ENCODE peak calls at places on chromosomes 13 and 19, in nine cellular contexts. R is cardiac fibroblast, T is dorsolateral prefrontal cortex, S is ascending aorta, X is fibroblast of pulmonary artery, C is H9, M is HFFc6, G is A549, B is activated B cell treated with CpG ODN at 0.5 μM for 24 hours. F is an unnamed sample.

GRCh38 chr13:32537580-32538233 is 888 bp downstream of the N4BP2L2 start:
- DNase-seq in R (peak; percentile 22), T (peak; percentile 13), S (no peak), X (peak; percentile 19), C (peak; percentile 29), M (no peak), G (no peak), B (peak; percentile 25), F (peak; percentile 37)

GRCh38 chr13:23447927-23448326 is 14.4 kb upstream of the SACS start:
- DNase-seq in R (peak; percentile 66), T (no peak), S (no peak), X (peak; percentile 81), C (no peak), M (peak; percentile 44), G (no peak), B (no peak), F (no peak)

GRCh38 chr13:23825179-23825578 is 64.0 kb downstream of the MIPEP start:
- DNase-seq in R (no peak), T (no peak), S (no peak), X (no peak), C (no peak), M (no peak), G (no peak), B (no peak), F (no peak)

GRCh38 chr13:65638572-65639168 is 1591.5 kb downstream of the PCDH9 start:
- DNase-seq in R (peak; percentile 80), T (no peak), S (no peak), X (peak; percentile 79), C (no peak), M (peak; percentile 45), G (peak; percentile 0), B (no peak), F (peak; percentile 12)

GRCh38 chr19:43651758-43652545 is 12.3 kb upstream of the CADM4 start:
- DNase-seq in R (peak; percentile 69), T (peak; percentile 74), S (no peak), X (peak; percentile 77), C (peak; percentile 70), M (peak; percentile 51), G (peak; percentile 80), B (no peak), F (peak; percentile 58)

GRCh38 chr13:44300895-44301638 is 72.6 kb upstream of the SERP2 start:
- DNase-seq in R (peak; percentile 90), T (no peak), S (peak; percentile 85), X (peak; percentile 88), C (no peak), M (peak; percentile 52), G (peak; percentile 61), B (no peak), F (no peak)

GRCh38 chr13:109394311-109394988 is 391.9 kb downstream of the IRS2 start:
- DNase-seq in R (peak; percentile 46), T (no peak), S (no peak), X (no peak), C (no peak), M (no peak), G (no peak), B (no peak), F (no peak)

GRCh38 chr13:86830046-86830445 is 841.1 kb upstream of the SLITRK5 start:
- DNase-seq in R (no peak), T (no peak), S (no peak), X (no peak), C (no peak), M (no peak), G (no peak), B (no peak), F (no peak)

GRCh38 chr13:23628250-23628649 is 58.0 kb downstream of the TNFRSF19 start:
- DNase-seq in R (no peak), T (no peak), S (no peak), X (no peak), C (no peak), M (no peak), G (no peak), B (no peak), F (no peak)

GRCh38 chr19:41939861-41940442 is 11.7 kb upstream of the ERFL start:
- DNase-seq in R (no peak), T (no peak), S (no peak), X (no peak), C (no peak), M (no peak), G (peak; percentile 78), B (peak; percentile 50), F (peak; percentile 82)

GRCh38 chr13:58946274-58946673 is 1217.5 kb downstream of the DIAPH3 start:
- DNase-seq in R (no peak), T (no peak), S (no peak), X (no peak), C (no peak), M (no peak), G (no peak), B (no peak), F (no peak)

GRCh38 chr13:19818223-19818842 is 35.6 kb upstream of the PSPC1 start:
- DNase-seq in R (no peak), T (no peak), S (no peak), X (peak; percentile 42), C (peak; percentile 94), M (no peak), G (peak; percentile 7), B (peak; percentile 17), F (peak; percentile 79)

GRCh38 chr13:33797622-33798021 is 20.3 kb upstream of the RFC3 start:
- DNase-seq in R (peak; percentile 21), T (no peak), S (no peak), X (peak; percentile 13), C (no peak), M (no peak), G (no peak), B (no peak), F (no peak)

GRCh38 chr13:40480915-40481525 is 185.4 kb downstream of the FOXO1 start:
- DNase-seq in R (no peak), T (no peak), S (no peak), X (no peak), C (no peak), M (no peak), G (no peak), B (no peak), F (no peak)

GRCh38 chr13:37023871-37024270 is 23.3 kb downstream of the EXOSC8 start:
- DNase-seq in R (peak; percentile 56), T (no peak), S (no peak), X (no peak), C (no peak), M (peak; percentile 37), G (no peak), B (no peak), F (no peak)

DNA sequence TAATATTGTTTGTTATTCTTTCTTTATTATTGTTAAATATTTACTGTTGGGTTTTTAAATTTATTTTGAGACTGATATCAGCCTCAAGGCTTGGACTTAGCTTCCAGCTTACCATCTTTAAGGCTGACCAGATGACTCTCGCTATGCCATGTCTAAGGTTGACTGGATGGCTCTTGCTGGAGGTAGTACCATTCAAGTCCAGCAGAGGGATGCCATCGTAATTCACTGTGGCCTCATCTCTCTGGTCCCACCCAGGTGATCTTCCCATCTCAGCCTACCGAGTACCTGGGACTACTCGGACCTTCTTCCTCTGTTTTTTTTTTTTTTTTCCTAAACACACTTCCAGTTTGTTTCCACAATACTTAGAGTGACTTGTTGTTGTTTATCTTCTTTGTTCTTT is 41.7 kb upstream of the ZNF91 start:
- DNase-seq in R (no peak), T (no peak), S (no peak), X (no peak), C (peak; percentile 28), M (no peak), G (peak; percentile 10), B (no peak), F (no peak)
- TF ChIP-seq CTCF in R (peak; percentile 37), T (no peak), S (no peak), X (peak; percentile 21), C (no peak), M (no peak), G (no peak), B (no peak), F (no peak)

DNA sequence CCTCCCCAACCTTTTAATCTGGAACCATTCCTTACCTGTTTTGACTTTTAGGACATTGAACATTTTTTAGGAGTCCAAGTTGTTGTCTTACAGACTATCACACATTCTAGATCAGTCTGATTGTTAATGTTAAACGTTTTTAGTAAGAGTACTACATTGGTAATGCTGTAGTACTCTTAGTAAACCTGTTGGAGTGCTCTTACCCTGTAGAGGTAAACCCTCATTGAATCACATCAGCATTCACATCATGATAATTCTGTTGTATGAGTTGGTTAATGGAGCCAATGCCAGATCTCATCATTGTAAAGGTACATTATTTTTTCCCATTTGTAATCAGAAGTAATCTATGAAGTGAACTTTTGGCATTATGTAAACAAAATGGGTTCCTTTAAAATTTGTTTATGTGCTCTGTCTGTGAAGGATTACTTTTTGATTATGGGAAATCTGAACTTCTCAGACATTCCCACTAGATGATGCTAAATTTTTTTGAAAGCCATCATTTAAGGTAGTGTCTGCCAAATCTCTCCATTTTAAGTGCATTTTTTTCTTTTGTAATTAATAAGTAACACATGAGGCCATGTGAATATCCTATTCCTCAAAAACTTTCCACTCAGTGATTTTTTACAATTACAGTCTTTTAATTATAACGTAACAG is 55.2 kb downstream of the VWA8 start:
- DNase-seq in R (peak; percentile 55), T (no peak), S (no peak), X (peak; percentile 59), C (no peak), M (peak; percentile 51), G (peak; percentile 25), B (no peak), F (no peak)
- TF ChIP-seq CTCF in R (peak; percentile 73), T (peak; percentile 15), S (peak; percentile 19), X (peak; percentile 67), C (peak; percentile 73), M (peak; percentile 78), G (peak; percentile 31), B (peak; percentile 30), F (peak; percentile 43)

GRCh38 chr19:5799247-5800241 is 5.3 kb upstream of the NRTN start:
- DNase-seq in R (no peak), T (no peak), S (no peak), X (no peak), C (no peak), M (no peak), G (no peak), B (no peak), F (no peak)
- TF ChIP-seq CTCF in R (no peak), T (no peak), S (no peak), X (no peak), C (no peak), M (no peak), G (no peak), B (no peak), F (no peak)

GRCh38 chr19:49058592-49058991 is 1.0 kb upstream of the CGB7 start:
- DNase-seq in R (no peak), T (no peak), S (no peak), X (no peak), C (peak; percentile 62), M (no peak), G (no peak), B (no peak), F (no peak)

GRCh38 chr19:49057636-49058234 is at the start of gene CGB7:
- DNase-seq in R (peak; percentile 54), T (no peak), S (peak; percentile 74), X (peak; percentile 47), C (peak; percentile 83), M (peak; percentile 39), G (peak; percentile 77), B (peak; percentile 37), F (peak; percentile 89)

GRCh38 chr19:49061000-49061399 is 3.5 kb upstream of the CGB7 start:
- DNase-seq in R (no peak), T (no peak), S (no peak), X (no peak), C (no peak), M (no peak), G (no peak), B (no peak), F (no peak)

GRCh38 chr19:49059056-49059455 is 1.5 kb upstream of the CGB7 start:
- DNase-seq in R (no peak), T (no peak), S (no peak), X (no peak), C (no peak), M (no peak), G (no peak), B (no peak), F (no peak)

GRCh38 chr19:49056101-49056901 is 1.2 kb downstream of the CGB7 start:
- DNase-seq in R (peak; percentile 38), T (no peak), S (peak; percentile 72), X (peak; percentile 31), C (peak; percentile 79), M (no peak), G (peak; percentile 92), B (peak; percentile 72), F (peak; percentile 83)
- TF ChIP-seq CTCF in R (peak; percentile 19), T (peak; percentile 29), S (no peak), X (peak; percentile 18), C (peak; percentile 45), M (peak; percentile 67), G (peak; percentile 15), B (no peak), F (peak; percentile 17)